ENCODE peak calls at places on chromosomes 7 and 10, in four cellular contexts. M, T, K and H are unnamed samples.
A peak's percentile ranks its signal among the peaks of the same experiment; 100 is the strongest.

GRCh38 chr7:35839860-35840854 is 39.3 kb downstream of the SEPTIN7 start:
- DNase-seq in M (no peak), K (no peak), T (no peak), H (peak; percentile 78)

GRCh38 chr10:113326160-113327111 is 226.4 kb upstream of the HABP2 start:
- DNase-seq in M (peak; percentile 42), T (peak; percentile 39), K (peak; percentile 29), H (peak; percentile 81)

GRCh38 chr10:110498087-110498981 is 627 bp downstream of the DUSP5 start:
- DNase-seq in M (no peak), K (no peak), T (peak; percentile 76), H (peak; percentile 48)

GRCh38 chr7:26117142-26117807 is 34.7 kb upstream of the NFE2L3 start:
- DNase-seq in K (peak; percentile 23), M (no peak), T (peak; percentile 58), H (no peak)

GRCh38 chr10:31490858-31491504 is 172.0 kb downstream of the ZEB1 start:
- DNase-seq in T (no peak), K (peak; percentile 32), M (peak; percentile 28), H (peak; percentile 52)

GRCh38 chr7:146635200-146636032 is 518.8 kb downstream of the CNTNAP2 start:
- DNase-seq in M (no peak), K (no peak), T (no peak), H (no peak)

GRCh38 chr7:28977881-28978280 is 19.8 kb upstream of the TRIL start:
- DNase-seq in M (no peak), K (no peak), T (no peak), H (no peak)

GRCh38 chr10:88114368-88114767 is 250.9 kb downstream of the PTEN start:
- DNase-seq in K (peak; percentile 44), T (peak; percentile 36), M (no peak), H (peak; percentile 25)

GRCh38 chr7:67346126-67346525 is 349.5 kb downstream of the TYW1 start:
- DNase-seq in M (no peak), T (no peak), K (no peak), H (no peak)

GRCh38 chr10:9198611-9199010 is 1144.1 kb downstream of the GATA3 start:
- DNase-seq in K (no peak), M (no peak), T (no peak), H (peak; percentile 80)

GRCh38 chr10:2968401-2968800 is 98.9 kb upstream of the PFKP start:
- DNase-seq in M (no peak), T (no peak), K (no peak), H (peak; percentile 67)

GRCh38 chr10:102644066-102644645 is at the start of gene TRIM8:
- DNase-seq in T (peak; percentile 66), M (no peak), K (peak; percentile 55), H (no peak)

GRCh38 chr10:93259126-93259525 is 185.4 kb downstream of the CYP26A1 start:
- DNase-seq in K (no peak), T (no peak), M (no peak), H (no peak)

GRCh38 chr10:43206391-43207235 is 60.3 kb downstream of the RASGEF1A start:
- DNase-seq in T (peak; percentile 19), K (no peak), M (no peak), H (no peak)

GRCh38 chr7:134854816-134855215 is 75.4 kb downstream of the CALD1 start:
- DNase-seq in T (no peak), K (no peak), M (no peak), H (peak; percentile 56)

GRCh38 chr7:2425749-2426148 is 22.3 kb downstream of the CHST12 start:
- DNase-seq in T (no peak), K (no peak), M (no peak), H (no peak)

GRCh38 chr10:77104459-77104980 is 533.1 kb downstream of the KCNMA1 start:
- DNase-seq in M (no peak), K (no peak), T (no peak), H (peak; percentile 97)

GRCh38 chr10:7473474-7473873 is 62.6 kb upstream of the SFMBT2 start:
- DNase-seq in K (no peak), M (no peak), T (no peak), H (no peak)

GRCh38 chr7:82572195-82572880 is 128.8 kb upstream of the CACNA2D1 start:
- DNase-seq in M (peak; percentile 11), K (peak; percentile 70), T (peak; percentile 89), H (peak; percentile 85)

GRCh38 chr7:37942934-37943610 is 22.6 kb downstream of the EPDR1 start:
- DNase-seq in T (peak; percentile 12), M (peak; percentile 33), K (peak; percentile 100), H (no peak)

GRCh38 chr10:64426745-64427144 is 905.5 kb downstream of the REEP3 start:
- DNase-seq in T (no peak), M (no peak), K (no peak), H (no peak)

GRCh38 chr10:69057261-69057950 is 30.5 kb upstream of the SRGN start:
- DNase-seq in T (no peak), M (no peak), K (peak; percentile 27), H (no peak)

GRCh38 chr10:106181491-106181890 is 983.0 kb downstream of the SORCS1 start:
- DNase-seq in M (no peak), K (no peak), T (no peak), H (peak; percentile 6)

GRCh38 chr10:111076191-111076681 is 593 bp upstream of the ADRA2A start:
- DNase-seq in K (no peak), M (no peak), T (peak; percentile 93), H (peak; percentile 27)

GRCh38 chr10:61164458-61165160 is 220.6 kb upstream of the RHOBTB1 start:
- DNase-seq in K (peak; percentile 12), T (no peak), M (no peak), H (no peak)

GRCh38 chr10:98339790-98340189 is 71.8 kb upstream of the LOXL4 start:
- DNase-seq in T (no peak), M (peak; percentile 94), K (no peak), H (no peak)
- TF ChIP-seq MXI1 in T (no peak), M (no peak), K (no peak), H (no peak)

GRCh38 chr7:115869811-115870210 is 160.8 kb downstream of the TFEC start:
- DNase-seq in M (no peak), T (no peak), K (no peak), H (peak; percentile 4)

GRCh38 chr7:115869225-115869624 is 161.3 kb downstream of the TFEC start:
- DNase-seq in M (no peak), K (no peak), T (no peak), H (peak; percentile 49)

GRCh38 chr7:115864082-115864481 is 166.5 kb downstream of the TFEC start:
- DNase-seq in K (no peak), M (no peak), T (no peak), H (no peak)

DNA sequence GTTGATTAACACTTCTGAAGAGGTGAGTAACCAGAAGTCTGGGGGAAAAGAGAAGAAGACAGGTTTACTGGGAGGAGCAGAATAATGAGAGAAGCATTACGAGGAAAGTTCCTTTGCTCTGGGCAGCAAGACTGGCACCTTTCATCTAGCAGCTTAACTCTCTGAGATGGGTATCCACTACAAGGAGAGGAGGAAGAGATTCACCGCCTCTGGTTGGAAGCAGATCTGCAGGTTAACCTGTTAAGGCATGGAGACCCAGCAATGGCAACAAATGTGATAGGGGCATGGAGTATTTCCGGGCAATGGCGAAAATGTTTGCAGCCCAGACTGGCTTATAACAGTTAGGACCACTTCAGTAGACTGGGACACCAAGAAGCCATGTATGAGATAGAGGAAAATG is 162.2 kb downstream of the TFEC start:
- DNase-seq in M (no peak), K (no peak), T (no peak), H (no peak)
- TF ChIP-seq MXI1 in M (no peak), K (no peak), T (no peak), H (no peak)

GRCh38 chr10:119198438-119198837 is 8.9 kb upstream of the GRK5 start:
- DNase-seq in T (no peak), K (no peak), M (no peak), H (no peak)

GRCh38 chr10:119197921-119198320 is 9.4 kb upstream of the GRK5 start:
- DNase-seq in T (no peak), M (no peak), K (peak; percentile 69), H (peak; percentile 90)

GRCh38 chr10:119203006-119203405 is 4.4 kb upstream of the GRK5 start:
- DNase-seq in T (no peak), M (no peak), K (peak; percentile 55), H (peak; percentile 84)

GRCh38 chr10:119201233-119201632 is 6.1 kb upstream of the GRK5 start:
- DNase-seq in M (no peak), K (no peak), T (no peak), H (no peak)

DNA sequence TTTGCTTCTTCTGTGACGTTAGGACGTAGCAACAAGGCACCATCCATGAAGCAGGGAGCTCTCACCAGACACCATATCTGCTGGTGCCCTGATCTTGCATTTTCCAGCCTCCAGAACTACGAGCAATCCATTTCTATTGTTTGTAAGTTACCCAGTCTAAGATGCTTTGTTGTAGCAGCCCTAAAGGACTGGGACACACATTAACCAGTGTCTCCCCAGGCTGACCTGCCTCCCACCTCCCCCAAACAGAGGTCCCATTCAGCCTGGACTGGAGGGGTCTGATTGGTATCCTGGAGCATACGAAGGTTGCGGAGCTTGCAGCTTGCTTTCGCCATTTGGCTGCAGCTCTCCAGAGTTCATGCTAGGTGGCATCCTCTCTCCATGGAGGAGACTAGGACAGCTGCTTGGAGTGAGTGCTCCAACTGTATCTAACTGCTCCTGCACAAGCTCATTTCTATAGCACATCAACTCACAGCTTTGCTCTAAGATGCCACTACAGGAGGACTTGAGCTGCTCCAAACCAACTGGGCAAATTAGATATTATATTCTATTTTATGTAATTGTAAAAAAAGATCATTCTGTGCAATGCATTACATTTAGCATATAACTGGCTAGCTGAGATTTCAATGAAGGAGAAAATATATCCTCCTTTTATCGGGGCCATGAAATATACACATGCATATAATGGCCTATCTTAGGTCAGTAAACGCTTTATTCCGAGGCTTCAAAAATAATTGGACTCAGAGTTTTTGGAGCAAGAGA is 8.0 kb upstream of the GRK5 start:
- DNase-seq in K (peak; percentile 88), T (peak; percentile 78), M (no peak), H (peak; percentile 89)
- TF ChIP-seq MXI1 in K (no peak), T (no peak), M (no peak), H (no peak)

DNA sequence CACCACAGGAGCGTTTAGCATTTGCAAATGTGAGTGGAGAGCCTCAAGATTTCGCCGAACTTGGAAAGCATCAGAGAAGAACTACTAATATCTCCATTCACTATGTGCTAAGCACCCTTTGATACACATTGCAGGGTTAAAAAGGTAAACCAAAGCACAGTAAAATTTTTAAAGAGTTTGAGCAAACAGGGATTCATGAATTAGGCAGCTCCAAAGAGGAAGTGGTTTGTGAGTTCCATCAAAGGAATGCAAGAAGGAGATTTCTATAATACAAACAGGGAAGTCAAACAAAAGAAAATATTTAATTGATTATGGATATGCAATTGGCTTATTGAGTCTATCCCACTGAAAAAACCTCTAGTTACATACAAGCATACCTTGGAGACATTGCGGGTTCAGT is 81.1 kb upstream of the TMEM72 start:
- DNase-seq in M (no peak), T (no peak), K (no peak), H (peak; percentile 74)
- TF ChIP-seq MXI1 in M (no peak), T (no peak), K (no peak), H (no peak)

GRCh38 chr10:132306951-132307751 is 599 bp downstream of the STK32C start:
- DNase-seq in M (no peak), K (peak; percentile 57), T (peak; percentile 83), H (no peak)

GRCh38 chr10:132309466-132309865 is 1.7 kb upstream of the STK32C start:
- DNase-seq in T (no peak), M (no peak), K (no peak), H (no peak)

GRCh38 chr10:132306341-132306685 is 1.4 kb downstream of the STK32C start:
- DNase-seq in M (no peak), T (no peak), K (no peak), H (no peak)

GRCh38 chr10:132308588-132309451 is 1.1 kb upstream of the STK32C start:
- DNase-seq in T (no peak), K (no peak), M (no peak), H (no peak)

GRCh38 chr10:132307823-132308587 is at the start of gene STK32C:
- DNase-seq in T (peak; percentile 100), M (no peak), K (peak; percentile 68), H (peak; percentile 85)
- TF ChIP-seq MXI1 in T (peak; percentile 37), M (no peak), K (no peak), H (no peak)

GRCh38 chr10:28710227-28710889 is 33.0 kb downstream of the BAMBI start:
- DNase-seq in M (no peak), K (no peak), T (no peak), H (no peak)
- TF ChIP-seq MXI1 in M (no peak), K (no peak), T (no peak), H (no peak)